ENCODE peak calls at places on chromosomes 13 and 19, in ten cellular contexts. One of them, this sample, is unnamed.

GRCh38 chr13:33312150-33312908 is 26.8 kb upstream of the STARD13 start:
- DNase-seq in activated T-helper 9 cell treated with anti-CD3 and anti-CD28 coated beads, Interleukin-2, amount 50 U/mL, for 16 hours: no peak
- DNase-seq in kidney epithelial cell: no peak
- DNase-seq in HTR-8/SVneo: no peak
- DNase-seq in caudate nucleus: no peak
- DNase-seq in kidney glomerular epithelial cell: peak
- DNase-seq in activated T-cell treated with anti-CD3 and anti-CD28 coated beads, Interleukin-2, amount 50 U/mL, for 48 hours: no peak
- DNase-seq in activated naive CD8-positive, alpha-beta T cell treated with anti-CD3 and anti-CD28 coated beads, Interleukin-2, amount 50 U/mL, for 24 hours: no peak
- DNase-seq in trophoblast cell: peak
- DNase-seq in adrenal gland: no peak
- DNase-seq in this sample: no peak

GRCh38 chr13:114264886-114265611 is 16.4 kb upstream of the UPF3A start:
- DNase-seq in activated T-helper 9 cell treated with anti-CD3 and anti-CD28 coated beads, Interleukin-2, amount 50 U/mL, for 16 hours: no peak
- DNase-seq in kidney epithelial cell: no peak
- DNase-seq in HTR-8/SVneo: peak
- DNase-seq in caudate nucleus: no peak
- DNase-seq in kidney glomerular epithelial cell: peak
- DNase-seq in activated T-cell treated with anti-CD3 and anti-CD28 coated beads, Interleukin-2, amount 50 U/mL, for 48 hours: no peak
- DNase-seq in activated naive CD8-positive, alpha-beta T cell treated with anti-CD3 and anti-CD28 coated beads, Interleukin-2, amount 50 U/mL, for 24 hours: no peak
- DNase-seq in trophoblast cell: no peak
- DNase-seq in adrenal gland: no peak
- DNase-seq in this sample: no peak

GRCh38 chr13:59750860-59751259 is 412.9 kb downstream of the DIAPH3 start:
- DNase-seq in activated T-helper 9 cell treated with anti-CD3 and anti-CD28 coated beads, Interleukin-2, amount 50 U/mL, for 16 hours: no peak
- DNase-seq in kidney epithelial cell: peak
- DNase-seq in HTR-8/SVneo: no peak
- DNase-seq in caudate nucleus: no peak
- DNase-seq in kidney glomerular epithelial cell: peak
- DNase-seq in activated T-cell treated with anti-CD3 and anti-CD28 coated beads, Interleukin-2, amount 50 U/mL, for 48 hours: no peak
- DNase-seq in activated naive CD8-positive, alpha-beta T cell treated with anti-CD3 and anti-CD28 coated beads, Interleukin-2, amount 50 U/mL, for 24 hours: no peak
- DNase-seq in trophoblast cell: peak
- DNase-seq in adrenal gland: no peak
- DNase-seq in this sample: no peak

GRCh38 chr19:15871570-15871969 is 26.3 kb downstream of the CYP4F2 start:
- DNase-seq in activated T-helper 9 cell treated with anti-CD3 and anti-CD28 coated beads, Interleukin-2, amount 50 U/mL, for 16 hours: no peak
- DNase-seq in kidney epithelial cell: no peak
- DNase-seq in HTR-8/SVneo: no peak
- DNase-seq in caudate nucleus: no peak
- DNase-seq in kidney glomerular epithelial cell: no peak
- DNase-seq in activated T-cell treated with anti-CD3 and anti-CD28 coated beads, Interleukin-2, amount 50 U/mL, for 48 hours: peak
- DNase-seq in activated naive CD8-positive, alpha-beta T cell treated with anti-CD3 and anti-CD28 coated beads, Interleukin-2, amount 50 U/mL, for 24 hours: peak
- DNase-seq in trophoblast cell: peak
- DNase-seq in adrenal gland: no peak
- DNase-seq in this sample: peak

GRCh38 chr19:48819366-48819816 is 8.6 kb upstream of the BCAT2 start:
- DNase-seq in activated T-helper 9 cell treated with anti-CD3 and anti-CD28 coated beads, Interleukin-2, amount 50 U/mL, for 16 hours: no peak
- DNase-seq in kidney epithelial cell: no peak
- DNase-seq in HTR-8/SVneo: peak
- DNase-seq in caudate nucleus: no peak
- DNase-seq in kidney glomerular epithelial cell: peak
- DNase-seq in activated T-cell treated with anti-CD3 and anti-CD28 coated beads, Interleukin-2, amount 50 U/mL, for 48 hours: no peak
- DNase-seq in activated naive CD8-positive, alpha-beta T cell treated with anti-CD3 and anti-CD28 coated beads, Interleukin-2, amount 50 U/mL, for 24 hours: no peak
- DNase-seq in trophoblast cell: peak
- DNase-seq in adrenal gland: peak
- DNase-seq in this sample: peak

GRCh38 chr19:1259873-1260748 is 9.0 kb upstream of the CIRBP start:
- DNase-seq in activated T-helper 9 cell treated with anti-CD3 and anti-CD28 coated beads, Interleukin-2, amount 50 U/mL, for 16 hours: no peak
- DNase-seq in kidney epithelial cell: no peak
- DNase-seq in HTR-8/SVneo: no peak
- DNase-seq in caudate nucleus: no peak
- DNase-seq in kidney glomerular epithelial cell: no peak
- DNase-seq in activated T-cell treated with anti-CD3 and anti-CD28 coated beads, Interleukin-2, amount 50 U/mL, for 48 hours: peak
- DNase-seq in activated naive CD8-positive, alpha-beta T cell treated with anti-CD3 and anti-CD28 coated beads, Interleukin-2, amount 50 U/mL, for 24 hours: peak
- DNase-seq in trophoblast cell: peak
- DNase-seq in adrenal gland: no peak
- DNase-seq in this sample: peak

GRCh38 chr19:1845642-1846041 is 2.6 kb downstream of the REXO1 start:
- DNase-seq in activated T-helper 9 cell treated with anti-CD3 and anti-CD28 coated beads, Interleukin-2, amount 50 U/mL, for 16 hours: no peak
- DNase-seq in kidney epithelial cell: no peak
- DNase-seq in HTR-8/SVneo: no peak
- DNase-seq in caudate nucleus: no peak
- DNase-seq in kidney glomerular epithelial cell: no peak
- DNase-seq in activated T-cell treated with anti-CD3 and anti-CD28 coated beads, Interleukin-2, amount 50 U/mL, for 48 hours: no peak
- DNase-seq in activated naive CD8-positive, alpha-beta T cell treated with anti-CD3 and anti-CD28 coated beads, Interleukin-2, amount 50 U/mL, for 24 hours: no peak
- DNase-seq in trophoblast cell: no peak
- DNase-seq in adrenal gland: no peak
- DNase-seq in this sample: no peak

GRCh38 chr13:97280478-97280877 is 58.3 kb downstream of the MBNL2 start:
- DNase-seq in activated T-helper 9 cell treated with anti-CD3 and anti-CD28 coated beads, Interleukin-2, amount 50 U/mL, for 16 hours: no peak
- DNase-seq in kidney epithelial cell: no peak
- DNase-seq in HTR-8/SVneo: no peak
- DNase-seq in caudate nucleus: no peak
- DNase-seq in kidney glomerular epithelial cell: no peak
- DNase-seq in activated T-cell treated with anti-CD3 and anti-CD28 coated beads, Interleukin-2, amount 50 U/mL, for 48 hours: no peak
- DNase-seq in activated naive CD8-positive, alpha-beta T cell treated with anti-CD3 and anti-CD28 coated beads, Interleukin-2, amount 50 U/mL, for 24 hours: no peak
- DNase-seq in trophoblast cell: no peak
- DNase-seq in adrenal gland: no peak
- DNase-seq in this sample: no peak

GRCh38 chr19:34428549-34429285 is 536 bp downstream of the UBA2 start:
- DNase-seq in activated T-helper 9 cell treated with anti-CD3 and anti-CD28 coated beads, Interleukin-2, amount 50 U/mL, for 16 hours: no peak
- DNase-seq in kidney epithelial cell: no peak
- DNase-seq in HTR-8/SVneo: peak
- DNase-seq in caudate nucleus: peak
- DNase-seq in kidney glomerular epithelial cell: no peak
- DNase-seq in activated T-cell treated with anti-CD3 and anti-CD28 coated beads, Interleukin-2, amount 50 U/mL, for 48 hours: no peak
- DNase-seq in activated naive CD8-positive, alpha-beta T cell treated with anti-CD3 and anti-CD28 coated beads, Interleukin-2, amount 50 U/mL, for 24 hours: peak
- DNase-seq in trophoblast cell: peak
- DNase-seq in adrenal gland: peak
- DNase-seq in this sample: peak

GRCh38 chr19:18496980-18497256 is 25.0 kb downstream of the ELL start:
- DNase-seq in activated T-helper 9 cell treated with anti-CD3 and anti-CD28 coated beads, Interleukin-2, amount 50 U/mL, for 16 hours: no peak
- DNase-seq in kidney epithelial cell: no peak
- DNase-seq in HTR-8/SVneo: no peak
- DNase-seq in caudate nucleus: no peak
- DNase-seq in kidney glomerular epithelial cell: no peak
- DNase-seq in activated T-cell treated with anti-CD3 and anti-CD28 coated beads, Interleukin-2, amount 50 U/mL, for 48 hours: no peak
- DNase-seq in activated naive CD8-positive, alpha-beta T cell treated with anti-CD3 and anti-CD28 coated beads, Interleukin-2, amount 50 U/mL, for 24 hours: no peak
- DNase-seq in trophoblast cell: peak
- DNase-seq in adrenal gland: no peak
- DNase-seq in this sample: no peak

GRCh38 chr13:35598790-35599369 is 122.4 kb upstream of the MAB21L1 start:
- DNase-seq in activated T-helper 9 cell treated with anti-CD3 and anti-CD28 coated beads, Interleukin-2, amount 50 U/mL, for 16 hours: no peak
- DNase-seq in kidney epithelial cell: no peak
- DNase-seq in HTR-8/SVneo: no peak
- DNase-seq in caudate nucleus: no peak
- DNase-seq in kidney glomerular epithelial cell: no peak
- DNase-seq in activated T-cell treated with anti-CD3 and anti-CD28 coated beads, Interleukin-2, amount 50 U/mL, for 48 hours: no peak
- DNase-seq in activated naive CD8-positive, alpha-beta T cell treated with anti-CD3 and anti-CD28 coated beads, Interleukin-2, amount 50 U/mL, for 24 hours: no peak
- DNase-seq in trophoblast cell: no peak
- DNase-seq in adrenal gland: no peak
- DNase-seq in this sample: no peak

GRCh38 chr13:39815345-39816111 is 160.1 kb downstream of the COG6 start:
- DNase-seq in activated T-helper 9 cell treated with anti-CD3 and anti-CD28 coated beads, Interleukin-2, amount 50 U/mL, for 16 hours: no peak
- DNase-seq in kidney epithelial cell: no peak
- DNase-seq in HTR-8/SVneo: no peak
- DNase-seq in caudate nucleus: no peak
- DNase-seq in kidney glomerular epithelial cell: no peak
- DNase-seq in activated T-cell treated with anti-CD3 and anti-CD28 coated beads, Interleukin-2, amount 50 U/mL, for 48 hours: no peak
- DNase-seq in activated naive CD8-positive, alpha-beta T cell treated with anti-CD3 and anti-CD28 coated beads, Interleukin-2, amount 50 U/mL, for 24 hours: no peak
- DNase-seq in trophoblast cell: no peak
- DNase-seq in adrenal gland: no peak
- DNase-seq in this sample: no peak

GRCh38 chr13:97328222-97328790 is 105.7 kb upstream of the RAP2A start:
- DNase-seq in activated T-helper 9 cell treated with anti-CD3 and anti-CD28 coated beads, Interleukin-2, amount 50 U/mL, for 16 hours: no peak
- DNase-seq in kidney epithelial cell: peak
- DNase-seq in HTR-8/SVneo: peak
- DNase-seq in caudate nucleus: no peak
- DNase-seq in kidney glomerular epithelial cell: peak
- DNase-seq in activated T-cell treated with anti-CD3 and anti-CD28 coated beads, Interleukin-2, amount 50 U/mL, for 48 hours: no peak
- DNase-seq in activated naive CD8-positive, alpha-beta T cell treated with anti-CD3 and anti-CD28 coated beads, Interleukin-2, amount 50 U/mL, for 24 hours: no peak
- DNase-seq in trophoblast cell: peak
- DNase-seq in adrenal gland: no peak
- DNase-seq in this sample: peak

GRCh38 chr19:33299061-33299665 is 3.2 kb downstream of the CEBPA start:
- DNase-seq in activated T-helper 9 cell treated with anti-CD3 and anti-CD28 coated beads, Interleukin-2, amount 50 U/mL, for 16 hours: no peak
- DNase-seq in kidney epithelial cell: no peak
- DNase-seq in HTR-8/SVneo: no peak
- DNase-seq in caudate nucleus: no peak
- DNase-seq in kidney glomerular epithelial cell: no peak
- DNase-seq in activated T-cell treated with anti-CD3 and anti-CD28 coated beads, Interleukin-2, amount 50 U/mL, for 48 hours: no peak
- DNase-seq in activated naive CD8-positive, alpha-beta T cell treated with anti-CD3 and anti-CD28 coated beads, Interleukin-2, amount 50 U/mL, for 24 hours: no peak
- DNase-seq in trophoblast cell: peak
- DNase-seq in adrenal gland: no peak
- DNase-seq in this sample: no peak

This sample was measured in MG63.